ENCODE peak calls at places on chromosome 9, in six cellular contexts. One of them, this sample, is unnamed.

GRCh38 chr9:123562844-123563346 is 206.9 kb downstream of the CRB2 start:
- DNase-seq in endothelial cell of umbilical vein: no peak
- DNase-seq in sigmoid colon: peak; percentile 78
- DNase-seq in body of pancreas: no peak
- DNase-seq in HCT116: no peak
- DNase-seq in breast epithelium: no peak
- DNase-seq in this sample: no peak

GRCh38 chr9:132409828-132410528 is at the start of gene CFAP77:
- DNase-seq in endothelial cell of umbilical vein: peak; percentile 52
- DNase-seq in sigmoid colon: peak; percentile 65
- DNase-seq in breast epithelium: no peak
- DNase-seq in HCT116: peak; percentile 26
- DNase-seq in body of pancreas: peak; percentile 30
- DNase-seq in this sample: no peak

GRCh38 chr9:135134253-135135028 is 47.0 kb downstream of the OLFM1 start:
- DNase-seq in sigmoid colon: no peak
- DNase-seq in endothelial cell of umbilical vein: no peak
- DNase-seq in breast epithelium: no peak
- DNase-seq in HCT116: no peak
- DNase-seq in body of pancreas: peak; percentile 34
- DNase-seq in this sample: no peak

GRCh38 chr9:77589046-77589795 is 58.9 kb downstream of the GNA14 start:
- DNase-seq in endothelial cell of umbilical vein: no peak
- DNase-seq in HCT116: no peak
- DNase-seq in sigmoid colon: no peak
- DNase-seq in breast epithelium: peak; percentile 19
- DNase-seq in body of pancreas: no peak
- DNase-seq in this sample: no peak

GRCh38 chr9:37061763-37062162 is 27.7 kb upstream of the PAX5 start:
- DNase-seq in endothelial cell of umbilical vein: no peak
- DNase-seq in breast epithelium: no peak
- DNase-seq in HCT116: no peak
- DNase-seq in body of pancreas: no peak
- DNase-seq in sigmoid colon: no peak
- DNase-seq in this sample: no peak

GRCh38 chr9:12091865-12092527 is 601.2 kb upstream of the TYRP1 start:
- DNase-seq in breast epithelium: no peak
- DNase-seq in HCT116: no peak
- DNase-seq in sigmoid colon: no peak
- DNase-seq in body of pancreas: no peak
- DNase-seq in endothelial cell of umbilical vein: no peak
- DNase-seq in this sample: no peak

GRCh38 chr9:97473717-97474116 is 27.7 kb upstream of the TMOD1 start:
- DNase-seq in body of pancreas: no peak
- DNase-seq in endothelial cell of umbilical vein: no peak
- DNase-seq in HCT116: no peak
- DNase-seq in breast epithelium: no peak
- DNase-seq in sigmoid colon: no peak
- DNase-seq in this sample: no peak

GRCh38 chr9:8078641-8079140 is 279.1 kb upstream of the DMAC1 start:
- DNase-seq in sigmoid colon: no peak
- DNase-seq in endothelial cell of umbilical vein: no peak
- DNase-seq in body of pancreas: no peak
- DNase-seq in HCT116: no peak
- DNase-seq in breast epithelium: no peak
- DNase-seq in this sample: no peak

GRCh38 chr9:79711874-79712273 is 140.1 kb downstream of the TLE4 start:
- DNase-seq in endothelial cell of umbilical vein: no peak
- DNase-seq in body of pancreas: no peak
- DNase-seq in HCT116: no peak
- DNase-seq in breast epithelium: no peak
- DNase-seq in sigmoid colon: no peak
- DNase-seq in this sample: no peak

GRCh38 chr9:132162764-132163456 is 1.1 kb downstream of the NTNG2 start:
- DNase-seq in body of pancreas: no peak
- DNase-seq in HCT116: no peak
- DNase-seq in breast epithelium: no peak
- DNase-seq in sigmoid colon: no peak
- DNase-seq in endothelial cell of umbilical vein: no peak
- DNase-seq in this sample: no peak

GRCh38 chr9:88872171-88872946 is 118.9 kb upstream of the S1PR3 start:
- DNase-seq in endothelial cell of umbilical vein: no peak
- DNase-seq in HCT116: no peak
- DNase-seq in sigmoid colon: no peak
- DNase-seq in body of pancreas: no peak
- DNase-seq in breast epithelium: no peak
- DNase-seq in this sample: no peak

GRCh38 chr9:132008184-132008781 is 71.4 kb downstream of the MED27 start:
- DNase-seq in breast epithelium: no peak
- DNase-seq in endothelial cell of umbilical vein: no peak
- DNase-seq in sigmoid colon: no peak
- DNase-seq in HCT116: peak; percentile 15
- DNase-seq in body of pancreas: no peak
- DNase-seq in this sample: no peak

GRCh38 chr9:135655317-135656003 is 7.6 kb upstream of the LCN9 start:
- DNase-seq in endothelial cell of umbilical vein: no peak
- DNase-seq in sigmoid colon: no peak
- DNase-seq in body of pancreas: no peak
- DNase-seq in breast epithelium: no peak
- DNase-seq in HCT116: no peak
- DNase-seq in this sample: no peak

GRCh38 chr9:104906441-104907277 is 21.3 kb downstream of the ABCA1 start:
- DNase-seq in breast epithelium: peak; percentile 32
- DNase-seq in endothelial cell of umbilical vein: no peak
- DNase-seq in HCT116: no peak
- DNase-seq in body of pancreas: peak; percentile 31
- DNase-seq in sigmoid colon: peak; percentile 84
- DNase-seq in this sample: peak; percentile 59

GRCh38 chr9:8778356-8778755 is 978.8 kb upstream of the DMAC1 start:
- DNase-seq in sigmoid colon: no peak
- DNase-seq in breast epithelium: no peak
- DNase-seq in HCT116: no peak
- DNase-seq in endothelial cell of umbilical vein: no peak
- DNase-seq in body of pancreas: no peak
- DNase-seq in this sample: no peak

GRCh38 chr9:126623667-126624452 is 10.1 kb downstream of the LMX1B start:
- DNase-seq in HCT116: no peak
- DNase-seq in body of pancreas: no peak
- DNase-seq in breast epithelium: no peak
- DNase-seq in sigmoid colon: no peak
- DNase-seq in endothelial cell of umbilical vein: no peak
- DNase-seq in this sample: no peak

GRCh38 chr9:85647571-85647970 is 94.2 kb downstream of the AGTPBP1 start:
- DNase-seq in sigmoid colon: no peak
- DNase-seq in breast epithelium: no peak
- DNase-seq in endothelial cell of umbilical vein: no peak
- DNase-seq in body of pancreas: no peak
- DNase-seq in HCT116: no peak
- DNase-seq in this sample: no peak

GRCh38 chr9:136615631-136616306 is 46.9 kb upstream of the EGFL7 start:
- DNase-seq in body of pancreas: no peak
- DNase-seq in HCT116: no peak
- DNase-seq in sigmoid colon: no peak
- DNase-seq in breast epithelium: no peak
- DNase-seq in endothelial cell of umbilical vein: no peak
- DNase-seq in this sample: no peak

GRCh38 chr9:121498150-121498486 is 1.5 kb downstream of the GGTA1 start:
- DNase-seq in breast epithelium: peak; percentile 72
- DNase-seq in body of pancreas: peak; percentile 73
- DNase-seq in sigmoid colon: no peak
- DNase-seq in HCT116: peak; percentile 77
- DNase-seq in endothelial cell of umbilical vein: peak; percentile 83
- DNase-seq in this sample: peak; percentile 67

GRCh38 chr9:121499177-121499426 is 542 bp downstream of the GGTA1 start:
- DNase-seq in body of pancreas: no peak
- DNase-seq in sigmoid colon: no peak
- DNase-seq in HCT116: no peak
- DNase-seq in breast epithelium: no peak
- DNase-seq in endothelial cell of umbilical vein: no peak
- DNase-seq in this sample: no peak

GRCh38 chr9:121498487-121499176 is 1.0 kb downstream of the GGTA1 start:
- DNase-seq in endothelial cell of umbilical vein: no peak
- DNase-seq in sigmoid colon: no peak
- DNase-seq in HCT116: no peak
- DNase-seq in breast epithelium: peak; percentile 44
- DNase-seq in body of pancreas: no peak
- DNase-seq in this sample: no peak

GRCh38 chr9:121500165-121500478 is 478 bp upstream of the GGTA1 start:
- DNase-seq in body of pancreas: no peak
- DNase-seq in breast epithelium: no peak
- DNase-seq in HCT116: no peak
- DNase-seq in sigmoid colon: no peak
- DNase-seq in endothelial cell of umbilical vein: no peak
- DNase-seq in this sample: no peak

GRCh38 chr9:121499427-121500164 is at the start of gene GGTA1:
- DNase-seq in HCT116: no peak
- DNase-seq in body of pancreas: peak; percentile 48
- DNase-seq in breast epithelium: peak; percentile 27
- DNase-seq in endothelial cell of umbilical vein: peak; percentile 52
- DNase-seq in sigmoid colon: peak; percentile 80
- DNase-seq in this sample: peak; percentile 71
- TF ChIP-seq POLR2A in HCT116: no peak
- TF ChIP-seq POLR2A in body of pancreas: no peak
- TF ChIP-seq POLR2A in breast epithelium: no peak
- TF ChIP-seq POLR2A in endothelial cell of umbilical vein: no peak
- TF ChIP-seq POLR2A in sigmoid colon: no peak
- TF ChIP-seq POLR2A in this sample: peak; percentile 30

GRCh38 chr9:109639666-109640231 is 140.2 kb upstream of the PALM2AKAP2 start:
- DNase-seq in breast epithelium: no peak
- DNase-seq in HCT116: no peak
- DNase-seq in endothelial cell of umbilical vein: no peak
- DNase-seq in sigmoid colon: no peak
- DNase-seq in body of pancreas: no peak
- DNase-seq in this sample: no peak
- H3K4me3 ChIP-seq in breast epithelium: peak overlapping the region; percentile 58
- H3K4me3 ChIP-seq in HCT116: no peak overlapping the region
- H3K4me3 ChIP-seq in endothelial cell of umbilical vein: no peak overlapping the region
- H3K4me3 ChIP-seq in sigmoid colon: peak overlapping the region; percentile 46
- H3K4me3 ChIP-seq in body of pancreas: no peak overlapping the region
- H3K4me3 ChIP-seq in this sample: peak overlapping the region; percentile 34

DNA sequence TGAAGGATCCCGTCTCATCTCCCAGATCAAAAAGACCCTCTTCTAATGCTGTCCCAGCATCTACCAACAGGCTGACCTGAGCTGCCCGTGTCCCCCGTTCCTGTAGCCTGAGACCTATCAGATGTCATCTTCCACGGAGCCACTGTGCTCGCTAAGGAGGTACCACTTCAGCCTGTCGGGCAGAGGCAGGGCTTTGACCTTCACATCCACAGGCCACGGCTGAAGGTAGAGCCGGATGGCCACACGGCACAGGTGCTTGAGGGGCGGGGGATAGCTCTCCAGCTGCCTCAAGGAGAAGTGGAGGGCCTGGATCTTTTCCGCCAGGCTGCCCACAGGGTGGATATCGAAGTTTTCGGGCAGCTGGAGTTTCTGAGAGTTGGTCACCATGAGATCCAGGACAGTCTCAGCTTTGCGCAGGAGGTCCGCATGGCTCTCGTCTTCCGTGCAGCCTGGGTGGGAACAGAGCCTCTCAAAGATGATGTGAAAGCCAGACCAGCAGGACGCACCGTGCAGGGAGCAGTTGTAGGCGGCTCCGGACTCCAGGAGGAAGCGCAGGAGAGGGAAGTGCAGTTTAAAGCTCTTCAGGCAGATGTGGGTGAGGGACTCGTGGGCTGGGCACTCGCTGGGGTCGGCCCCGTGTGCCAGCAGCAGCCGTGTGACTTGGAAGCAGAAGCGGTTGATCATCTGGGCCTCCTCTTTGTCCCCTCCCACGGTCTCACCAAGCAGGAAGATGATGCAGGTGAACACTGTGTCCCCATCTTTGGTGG is 4.1 kb downstream of the ASB6 start:
- DNase-seq in body of pancreas: no peak
- DNase-seq in sigmoid colon: no peak
- DNase-seq in HCT116: no peak
- DNase-seq in breast epithelium: no peak
- DNase-seq in endothelial cell of umbilical vein: no peak
- DNase-seq in this sample: no peak
- H3K4me1 ChIP-seq in body of pancreas: peaks cover 28% of the 10 kb centered on the region
- H3K4me1 ChIP-seq in sigmoid colon: peaks cover 20% of the 10 kb centered on the region
- H3K4me1 ChIP-seq in HCT116: peaks cover 10% of the 10 kb centered on the region
- H3K4me1 ChIP-seq in breast epithelium: peaks cover 3% of the 10 kb centered on the region
- H3K4me1 ChIP-seq in endothelial cell of umbilical vein: peaks cover 10% of the 10 kb centered on the region
- H3K4me1 ChIP-seq in this sample: no peaks in the 10 kb centered on the region

GRCh38 chr9:6695121-6695814 is 49.7 kb upstream of the GLDC start:
- DNase-seq in endothelial cell of umbilical vein: no peak
- DNase-seq in body of pancreas: no peak
- DNase-seq in HCT116: no peak
- DNase-seq in breast epithelium: no peak
- DNase-seq in sigmoid colon: no peak
- DNase-seq in this sample: no peak

GRCh38 chr9:6696178-6696577 is 50.6 kb upstream of the GLDC start:
- DNase-seq in body of pancreas: no peak
- DNase-seq in endothelial cell of umbilical vein: no peak
- DNase-seq in HCT116: no peak
- DNase-seq in breast epithelium: no peak
- DNase-seq in sigmoid colon: no peak
- DNase-seq in this sample: no peak

GRCh38 chr9:6689893-6690634 is 44.5 kb upstream of the GLDC start:
- DNase-seq in HCT116: no peak
- DNase-seq in body of pancreas: no peak
- DNase-seq in breast epithelium: no peak
- DNase-seq in sigmoid colon: no peak
- DNase-seq in endothelial cell of umbilical vein: no peak
- DNase-seq in this sample: no peak

GRCh38 chr9:6692433-6692832 is 46.9 kb upstream of the GLDC start:
- DNase-seq in body of pancreas: no peak
- DNase-seq in sigmoid colon: no peak
- DNase-seq in breast epithelium: no peak
- DNase-seq in HCT116: no peak
- DNase-seq in endothelial cell of umbilical vein: no peak
- DNase-seq in this sample: no peak

GRCh38 chr9:6692891-6693361 is 47.4 kb upstream of the GLDC start:
- DNase-seq in breast epithelium: no peak
- DNase-seq in body of pancreas: no peak
- DNase-seq in endothelial cell of umbilical vein: no peak
- DNase-seq in HCT116: no peak
- DNase-seq in sigmoid colon: no peak
- DNase-seq in this sample: no peak
- TF ChIP-seq POLR2A in breast epithelium: no peak
- TF ChIP-seq POLR2A in body of pancreas: no peak
- TF ChIP-seq POLR2A in endothelial cell of umbilical vein: no peak
- TF ChIP-seq POLR2A in HCT116: no peak
- TF ChIP-seq POLR2A in sigmoid colon: no peak
- TF ChIP-seq POLR2A in this sample: no peak

GRCh38 chr9:129697111-129697955 is 31.9 kb downstream of the PRRX2 start:
- DNase-seq in breast epithelium: no peak
- DNase-seq in HCT116: no peak
- DNase-seq in endothelial cell of umbilical vein: no peak
- DNase-seq in sigmoid colon: peak; percentile 79
- DNase-seq in body of pancreas: peak; percentile 35
- DNase-seq in this sample: no peak
- H3K4me3 ChIP-seq in breast epithelium: peak overlapping the region; percentile 67
- H3K4me3 ChIP-seq in HCT116: peak overlapping the region; percentile 46
- H3K4me3 ChIP-seq in endothelial cell of umbilical vein: peak overlapping the region; percentile 44
- H3K4me3 ChIP-seq in sigmoid colon: peak overlapping the region; percentile 45
- H3K4me3 ChIP-seq in body of pancreas: no peak overlapping the region
- H3K4me3 ChIP-seq in this sample: peak overlapping the region; percentile 31

GRCh38 chr9:114366334-114367128 is 21.3 kb downstream of the AKNA start:
- DNase-seq in HCT116: no peak
- DNase-seq in body of pancreas: no peak
- DNase-seq in endothelial cell of umbilical vein: no peak
- DNase-seq in breast epithelium: no peak
- DNase-seq in sigmoid colon: no peak
- DNase-seq in this sample: no peak
- H3K4me1 ChIP-seq in HCT116: no peaks in the 10 kb centered on the region
- H3K4me1 ChIP-seq in body of pancreas: no peaks in the 10 kb centered on the region
- H3K4me1 ChIP-seq in endothelial cell of umbilical vein: peaks cover 1% of the 10 kb centered on the region
- H3K4me1 ChIP-seq in breast epithelium: no peaks in the 10 kb centered on the region
- H3K4me1 ChIP-seq in sigmoid colon: no peaks in the 10 kb centered on the region
- H3K4me1 ChIP-seq in this sample: no peaks in the 10 kb centered on the region

GRCh38 chr9:130892503-130893249 is 3.9 kb downstream of the QRFP start:
- DNase-seq in HCT116: no peak
- DNase-seq in breast epithelium: no peak
- DNase-seq in body of pancreas: no peak
- DNase-seq in endothelial cell of umbilical vein: no peak
- DNase-seq in sigmoid colon: no peak
- DNase-seq in this sample: no peak
- TF ChIP-seq POLR2A in HCT116: no peak
- TF ChIP-seq POLR2A in breast epithelium: no peak
- TF ChIP-seq POLR2A in body of pancreas: no peak
- TF ChIP-seq POLR2A in endothelial cell of umbilical vein: no peak
- TF ChIP-seq POLR2A in sigmoid colon: no peak
- TF ChIP-seq POLR2A in this sample: no peak